ENCODE peak calls at places on chromosomes 6 and 20, in five cellular contexts. M is tibial nerve, U is prostate gland, A is heart left ventricle, J is psoas muscle. T is an unnamed sample.

GRCh38 chr6:30547454-30547853 is 8.8 kb downstream of the GNL1 start:
- DNase-seq in J (no peak), A (no peak), M (no peak), U (no peak), T (no peak)

GRCh38 chr20:31543966-31544598 is 29.8 kb downstream of the HM13 start:
- DNase-seq in M (no peak), J (no peak), A (no peak), U (no peak), T (no peak)

GRCh38 chr6:91708534-91708933 is 1121.7 kb upstream of the MAP3K7 start:
- DNase-seq in M (no peak), J (no peak), A (no peak), U (no peak), T (no peak)

GRCh38 chr20:7984192-7984591 is 35.4 kb downstream of the TMX4 start:
- DNase-seq in M (no peak), J (no peak), U (no peak), A (no peak), T (no peak)

GRCh38 chr20:45972500-45973183 is 639 bp upstream of the ZNF335 start:
- DNase-seq in A (no peak), M (no peak), U (no peak), J (peak; percentile 31), T (no peak)

GRCh38 chr20:11833825-11834224 is 83.9 kb upstream of the BTBD3 start:
- DNase-seq in U (no peak), J (no peak), M (no peak), A (no peak), T (no peak)

GRCh38 chr6:104943781-104944180 is 13.1 kb upstream of the LIN28B start:
- DNase-seq in M (no peak), A (no peak), U (no peak), J (no peak), T (no peak)

GRCh38 chr20:33676121-33676520 is 1.9 kb upstream of the NECAB3 start:
- DNase-seq in A (no peak), J (no peak), M (no peak), U (no peak), T (no peak)

GRCh38 chr6:70194421-70194820 is 108.5 kb downstream of the COL9A1 start:
- DNase-seq in J (no peak), A (no peak), M (no peak), U (no peak), T (no peak)

GRCh38 chr6:169161572-169162167 is 92.0 kb downstream of the THBS2 start:
- DNase-seq in J (no peak), A (no peak), M (no peak), U (no peak), T (no peak)

GRCh38 chr20:63682384-63683139 is 13.9 kb upstream of the TNFRSF6B start:
- DNase-seq in M (peak; percentile 46), A (peak; percentile 70), J (peak; percentile 80), U (no peak), T (peak; percentile 63)

GRCh38 chr20:10673176-10673830 is 496 bp downstream of the JAG1 start:
- DNase-seq in M (no peak), A (no peak), J (peak; percentile 27), U (no peak), T (no peak)

GRCh38 chr20:23435675-23436539 is 3.6 kb upstream of the CSTL1 start:
- DNase-seq in J (no peak), U (peak; percentile 58), M (peak; percentile 59), A (no peak), T (peak; percentile 29)

GRCh38 chr6:38460216-38460615 is 179.5 kb downstream of the BTBD9 start:
- DNase-seq in U (no peak), J (no peak), A (no peak), M (no peak), T (no peak)

GRCh38 chr20:52279667-52280180 is 88.1 kb upstream of the ZFP64 start:
- DNase-seq in U (no peak), M (no peak), J (no peak), A (no peak), T (no peak)

GRCh38 chr6:13260116-13260598 is 68.2 kb downstream of the TBC1D7 start:
- DNase-seq in M (no peak), J (no peak), A (no peak), U (no peak), T (no peak)

GRCh38 chr20:36611625-36612024 is 6.0 kb downstream of the RAB5IF start:
- DNase-seq in M (no peak), A (no peak), J (no peak), U (no peak), T (no peak)

GRCh38 chr20:47971321-47971781 is 186.1 kb upstream of the SULF2 start:
- DNase-seq in A (no peak), J (no peak), U (no peak), M (no peak), T (no peak)

GRCh38 chr6:125507987-125508655 is 206.4 kb upstream of the HDDC2 start:
- DNase-seq in U (no peak), A (peak; percentile 40), M (peak; percentile 20), J (no peak), T (no peak)

GRCh38 chr6:134517145-134517658 is 199.3 kb upstream of the SGK1 start:
- DNase-seq in J (peak; percentile 67), M (peak; percentile 51), A (peak; percentile 79), U (peak; percentile 58), T (peak; percentile 72)

GRCh38 chr6:24740861-24741260 is 21.9 kb upstream of the C6orf62 start:
- DNase-seq in M (no peak), U (no peak), A (no peak), J (no peak), T (no peak)

GRCh38 chr20:25526446-25526845 is 58.9 kb downstream of the NINL start:
- DNase-seq in A (no peak), M (no peak), J (no peak), U (no peak), T (no peak)

GRCh38 chr6:80547827-80548226 is 441.4 kb downstream of the BCKDHB start:
- DNase-seq in J (no peak), U (no peak), M (no peak), A (no peak), T (no peak)

GRCh38 chr6:8149350-8149749 is 47.0 kb upstream of the EEF1E1 start:
- DNase-seq in J (no peak), A (no peak), M (no peak), U (no peak), T (no peak)

GRCh38 chr20:17562804-17563305 is 7.0 kb upstream of the DSTN start:
- DNase-seq in J (no peak), U (no peak), A (no peak), M (no peak), T (no peak)

GRCh38 chr20:43124261-43124660 is 65.4 kb downstream of the PTPRT start:
- DNase-seq in A (no peak), U (no peak), J (no peak), M (no peak), T (no peak)

GRCh38 chr6:7219310-7219709 is 93.7 kb downstream of the SSR1 start:
- DNase-seq in J (no peak), U (no peak), M (peak; percentile 33), A (no peak), T (no peak)

GRCh38 chr20:3156811-3157619 is 2.6 kb downstream of the FASTKD5 start:
- DNase-seq in M (no peak), U (no peak), A (no peak), J (no peak), T (no peak)
- H3K4me3 ChIP-seq in M (no peak overlapping the region), U (no peak overlapping the region), A (no peak overlapping the region), J (peak overlapping the region; percentile 100), T (no peak overlapping the region)

GRCh38 chr6:2738373-2738979 is 12.2 kb downstream of the MYLK4 start:
- DNase-seq in A (peak; percentile 48), J (no peak), M (peak; percentile 54), U (peak; percentile 43), T (peak; percentile 42)
- TF ChIP-seq CTCF in A (peak; percentile 65), J (peak; percentile 76), M (peak; percentile 54), U (peak; percentile 28), T (peak; percentile 62)

GRCh38 chr6:109048670-109049415 is 45.8 kb downstream of the SESN1 start:
- DNase-seq in M (no peak), A (no peak), U (no peak), J (no peak), T (no peak)
- H3K4me1 ChIP-seq in M (no peaks in the 10 kb centered on the region), A (peaks cover 44% of the 10 kb centered on the region), U (no peaks in the 10 kb centered on the region), J (peaks cover 39% of the 10 kb centered on the region), T (peaks cover 46% of the 10 kb centered on the region)

DNA sequence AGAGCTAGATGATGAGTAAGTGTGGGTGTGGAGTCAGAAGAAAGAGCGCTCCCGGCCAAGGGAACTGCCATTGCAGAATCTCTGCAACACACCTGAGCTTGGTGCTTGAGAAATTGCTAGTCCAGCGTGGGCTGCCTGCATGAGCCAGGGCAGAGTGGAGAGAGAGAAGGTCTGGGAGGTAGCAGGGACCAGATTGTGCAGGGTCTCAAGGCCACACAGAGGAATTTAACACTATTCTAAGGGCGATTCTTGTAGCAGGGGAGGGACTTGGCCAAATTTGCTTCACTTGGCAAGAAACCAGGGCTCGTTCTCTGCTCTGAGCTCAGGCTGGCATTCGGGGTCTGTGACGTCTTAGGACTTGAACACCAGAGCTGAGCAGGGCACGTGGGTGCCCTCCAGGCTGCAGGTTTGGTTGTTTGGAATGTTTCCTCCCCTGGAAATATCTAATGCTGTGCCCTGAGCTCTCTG is 53.5 kb downstream of the BCAS4 start:
- DNase-seq in J (no peak), A (peak; percentile 31), M (no peak), U (peak; percentile 36), T (no peak)
- H3K4me3 ChIP-seq in J (peak overlapping the region; percentile 37), A (peak overlapping the region; percentile 25), M (no peak overlapping the region), U (no peak overlapping the region), T (no peak overlapping the region)

GRCh38 chr6:40722081-40722480 is 134.9 kb upstream of the LRFN2 start:
- DNase-seq in M (no peak), U (no peak), J (no peak), A (no peak), T (no peak)

GRCh38 chr6:40723967-40724366 is 136.8 kb upstream of the LRFN2 start:
- DNase-seq in A (no peak), J (no peak), U (no peak), M (no peak), T (no peak)

GRCh38 chr6:40722553-40723258 is 135.5 kb upstream of the LRFN2 start:
- DNase-seq in A (no peak), M (no peak), U (no peak), J (no peak), T (no peak)

GRCh38 chr6:40725390-40725789 is 138.2 kb upstream of the LRFN2 start:
- DNase-seq in J (no peak), A (no peak), M (no peak), U (no peak), T (no peak)

DNA sequence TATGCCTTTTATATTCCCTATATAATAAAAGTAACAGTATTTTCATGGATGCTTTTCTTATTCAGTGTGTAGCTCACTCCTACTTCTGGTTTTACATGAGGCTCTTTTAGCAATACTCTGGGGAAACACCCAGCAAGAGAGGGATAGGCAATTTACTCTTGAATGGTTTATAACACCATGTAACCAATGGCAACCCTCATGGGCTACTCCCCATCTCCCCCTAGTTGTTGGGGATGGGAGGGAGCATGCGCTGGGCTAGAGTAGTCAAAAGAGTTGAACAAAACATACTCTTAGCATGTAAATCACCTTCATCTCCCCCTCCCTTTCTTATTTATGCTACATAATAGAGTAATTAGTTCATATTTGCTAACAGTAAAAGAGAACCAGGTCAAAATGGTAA is 140.1 kb upstream of the LRFN2 start:
- DNase-seq in A (no peak), U (no peak), M (no peak), J (no peak), T (no peak)
- TF ChIP-seq CTCF in A (no peak), U (no peak), M (no peak), J (no peak), T (no peak)